ENCODE peak calls at places on chromosomes 13 and 19, in nine cellular contexts. C, A, N, L, S, O, U, R and J are unnamed samples.

GRCh38 chr13:43170497-43170896 is 147.1 kb downstream of the DNAJC15 start:
- DNase-seq in C (no peak), A (no peak), N (no peak), L (no peak), S (no peak), O (no peak), U (no peak), R (no peak), J (no peak)

GRCh38 chr13:42392706-42393572 is 121.0 kb downstream of the AKAP11 start:
- DNase-seq in C (no peak), A (no peak), N (no peak), L (no peak), S (no peak), O (no peak), U (no peak), R (no peak), J (peak)

GRCh38 chr19:23285948-23286347 is 35.8 kb upstream of the ZNF724 start:
- DNase-seq in C (no peak), A (no peak), N (no peak), L (no peak), S (no peak), O (no peak), U (no peak), R (no peak), J (no peak)

GRCh38 chr19:14944456-14944855 is 3.2 kb downstream of the OR7C2 start:
- DNase-seq in C (no peak), A (no peak), N (no peak), L (no peak), S (no peak), O (no peak), U (no peak), R (no peak), J (no peak)

GRCh38 chr19:41734156-41734555 is 21.2 kb upstream of the CEACAM6 start:
- DNase-seq in C (peak), A (no peak), N (no peak), L (no peak), S (no peak), O (peak), U (no peak), R (no peak), J (no peak)

GRCh38 chr13:40692946-40693345 is 26.5 kb upstream of the FOXO1 start:
- DNase-seq in C (no peak), A (no peak), N (no peak), L (no peak), S (no peak), O (no peak), U (no peak), R (peak), J (no peak)

GRCh38 chr19:9936151-9937000 is at the start of gene OLFM2:
- DNase-seq in C (peak), A (peak), N (no peak), L (peak), S (no peak), O (no peak), U (no peak), R (no peak), J (no peak)

GRCh38 chr13:79451500-79451962 is 29.4 kb upstream of the NDFIP2 start:
- DNase-seq in C (no peak), A (peak), N (peak), L (peak), S (no peak), O (no peak), U (peak), R (peak), J (peak)

GRCh38 chr19:1129535-1129934 is 25.7 kb downstream of the GPX4 start:
- DNase-seq in C (no peak), A (no peak), N (no peak), L (no peak), S (no peak), O (no peak), U (no peak), R (no peak), J (no peak)

GRCh38 chr13:50684366-50684765 is 159.1 kb downstream of the DLEU7 start:
- DNase-seq in C (no peak), A (no peak), N (no peak), L (no peak), S (peak), O (no peak), U (no peak), R (no peak), J (no peak)

GRCh38 chr19:49491804-49492572 is 4.2 kb upstream of the RPS11 start:
- DNase-seq in C (no peak), A (no peak), N (no peak), L (no peak), S (no peak), O (no peak), U (no peak), R (no peak), J (no peak)